ENCODE peak calls at places on chromosomes 16 and 17, in seven cellular contexts. W is H9, Q is Karpas-422, P is A549, R is fibroblast of lung, T is GM23248, F is neural progenitor cell. N is an unnamed sample.

GRCh38 chr17:42865638-42866094 is 14.7 kb downstream of the AOC3 start:
- DNase-seq in F (no peak), Q (no peak), T (no peak), R (no peak), W (no peak), P (no peak), N (no peak)

GRCh38 chr16:86676216-86676800 is 98.0 kb downstream of the FOXL1 start:
- DNase-seq in Q (no peak), F (no peak), W (no peak), R (peak; percentile 64), P (no peak), T (peak; percentile 92), N (no peak)

GRCh38 chr17:77733576-77734296 is 224.8 kb upstream of the TNRC6C start:
- DNase-seq in W (peak; percentile 9), R (no peak), Q (no peak), F (no peak), T (no peak), P (no peak), N (no peak)

GRCh38 chr17:8041249-8041928 is 2.5 kb downstream of the ALOX15B start:
- DNase-seq in W (no peak), R (peak; percentile 88), Q (peak; percentile 86), T (peak; percentile 78), P (peak; percentile 81), F (peak; percentile 72), N (peak; percentile 65)

GRCh38 chr16:30715777-30716445 is 16.9 kb downstream of the SRCAP start:
- DNase-seq in T (peak; percentile 65), R (no peak), W (no peak), Q (no peak), F (no peak), P (no peak), N (no peak)

GRCh38 chr17:20087538-20088250 is 78.5 kb downstream of the SPECC1 start:
- DNase-seq in T (no peak), W (no peak), P (no peak), R (no peak), Q (no peak), F (no peak), N (no peak)

GRCh38 chr16:82329070-82329469 is 159.0 kb upstream of the MPHOSPH6 start:
- DNase-seq in W (no peak), T (no peak), R (no peak), P (no peak), F (no peak), Q (no peak), N (no peak)

GRCh38 chr16:61181982-61182381 is 854.3 kb downstream of the CDH8 start:
- DNase-seq in T (no peak), P (no peak), W (no peak), R (no peak), F (no peak), Q (no peak), N (no peak)

GRCh38 chr17:37107406-37108083 is 158.8 kb downstream of the AATF start:
- DNase-seq in P (no peak), W (peak; percentile 53), R (peak; percentile 18), F (no peak), Q (no peak), T (peak; percentile 57), N (no peak)

GRCh38 chr16:3837851-3838564 is 42.5 kb downstream of the CREBBP start:
- DNase-seq in Q (no peak), W (no peak), P (no peak), R (no peak), F (no peak), T (peak; percentile 49), N (no peak)

GRCh38 chr17:70357196-70357595 is 187.9 kb downstream of the KCNJ2 start:
- DNase-seq in W (no peak), T (no peak), Q (no peak), P (no peak), R (no peak), F (no peak), N (no peak)

GRCh38 chr17:30263552-30264333 is 28.0 kb downstream of the BLMH start:
- DNase-seq in T (peak; percentile 15), R (no peak), Q (no peak), P (no peak), F (no peak), W (no peak), N (peak; percentile 50)

GRCh38 chr17:2243953-2244352 is 59.6 kb downstream of the SMG6 start:
- DNase-seq in P (no peak), F (no peak), W (no peak), R (peak; percentile 55), Q (no peak), T (peak; percentile 61), N (no peak)

GRCh38 chr17:29914819-29915537 is 15.1 kb downstream of the SSH2 start:
- DNase-seq in T (no peak), P (no peak), R (no peak), F (no peak), Q (no peak), W (no peak), N (no peak)

GRCh38 chr16:69554495-69554894 is 11.3 kb upstream of the NFAT5 start:
- DNase-seq in R (no peak), W (no peak), T (no peak), P (no peak), Q (peak; percentile 68), F (no peak), N (no peak)

GRCh38 chr16:64428463-64428862 is 693.4 kb downstream of the CDH11 start:
- DNase-seq in Q (peak; percentile 76), W (no peak), F (no peak), P (no peak), R (peak; percentile 86), T (peak; percentile 62), N (no peak)

GRCh38 chr17:67362173-67362572 is 4.2 kb downstream of the PSMD12 start:
- DNase-seq in T (no peak), Q (no peak), F (no peak), R (no peak), P (no peak), W (no peak), N (no peak)

GRCh38 chr16:50259334-50260205 is 6.8 kb upstream of the ADCY7 start:
- DNase-seq in T (peak; percentile 74), R (peak; percentile 68), F (peak; percentile 71), W (no peak), P (no peak), Q (no peak), N (no peak)

GRCh38 chr16:69133555-69133954 is 1.1 kb downstream of the UTP4 start:
- DNase-seq in W (no peak), R (no peak), P (no peak), F (no peak), Q (no peak), T (no peak), N (no peak)

GRCh38 chr17:31072186-31072585 is 22.6 kb upstream of the NF1 start:
- DNase-seq in W (no peak), R (no peak), P (no peak), Q (no peak), T (peak; percentile 67), F (peak; percentile 63), N (peak; percentile 76)

DNA sequence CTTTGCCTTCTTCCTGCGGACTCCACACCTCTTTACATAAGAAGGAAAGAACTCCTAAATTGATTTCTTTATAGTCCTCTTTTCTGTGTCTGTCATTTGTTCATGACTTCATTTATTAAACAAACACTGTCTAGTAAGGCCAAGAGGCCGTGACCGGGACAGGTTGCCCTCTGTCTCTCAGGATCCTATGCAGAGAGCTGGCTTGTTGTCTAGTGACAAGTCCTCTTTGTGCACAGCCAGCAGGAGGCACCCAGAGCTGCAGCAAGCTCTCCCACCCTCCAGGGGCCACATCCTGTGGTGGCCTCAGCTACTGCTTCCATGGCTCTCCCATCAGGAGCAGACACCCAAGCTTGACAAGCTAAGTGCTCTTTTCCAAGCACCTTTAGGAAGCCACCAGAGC is 50.6 kb downstream of the PLD6 start:
- DNase-seq in P (no peak), F (no peak), T (peak; percentile 29), Q (no peak), R (no peak), W (no peak), N (no peak)
- H3K4me2 ChIP-seq in P (no peak overlapping the region), F (no peak overlapping the region), T (no peak overlapping the region), Q (no peak overlapping the region), R (no peak overlapping the region), W (no peak overlapping the region), N (no peak overlapping the region)

GRCh38 chr17:56910509-56911235 is 3.2 kb downstream of the TRIM25 start:
- DNase-seq in Q (no peak), W (no peak), F (no peak), P (no peak), T (no peak), R (no peak), N (no peak)

GRCh38 chr17:56912105-56912999 is 1.5 kb downstream of the TRIM25 start:
- DNase-seq in Q (peak; percentile 48), P (no peak), R (peak; percentile 42), W (no peak), T (peak; percentile 66), F (no peak), N (no peak)

GRCh38 chr17:56913867-56914640 is at the start of gene TRIM25:
- DNase-seq in F (peak; percentile 88), T (peak; percentile 96), P (peak; percentile 98), R (peak; percentile 88), W (peak; percentile 96), Q (peak; percentile 95), N (peak; percentile 90)

GRCh38 chr17:56914641-56915263 is 903 bp upstream of the TRIM25 start:
- DNase-seq in F (no peak), R (no peak), W (no peak), P (no peak), T (no peak), Q (peak; percentile 50), N (no peak)

GRCh38 chr17:56913000-56913866 is 616 bp downstream of the TRIM25 start:
- DNase-seq in F (peak; percentile 59), P (no peak), Q (peak; percentile 47), T (peak; percentile 58), R (no peak), W (peak; percentile 79), N (peak; percentile 35)
- H3K4me1 ChIP-seq in F (peaks cover 8% of the 10 kb centered on the region), P (peaks cover 46% of the 10 kb centered on the region), Q (peaks cover 67% of the 10 kb centered on the region), T (peaks cover 30% of the 10 kb centered on the region), R (peaks cover 8% of the 10 kb centered on the region), W (no peaks in the 10 kb centered on the region), N (no peaks in the 10 kb centered on the region)

DNA sequence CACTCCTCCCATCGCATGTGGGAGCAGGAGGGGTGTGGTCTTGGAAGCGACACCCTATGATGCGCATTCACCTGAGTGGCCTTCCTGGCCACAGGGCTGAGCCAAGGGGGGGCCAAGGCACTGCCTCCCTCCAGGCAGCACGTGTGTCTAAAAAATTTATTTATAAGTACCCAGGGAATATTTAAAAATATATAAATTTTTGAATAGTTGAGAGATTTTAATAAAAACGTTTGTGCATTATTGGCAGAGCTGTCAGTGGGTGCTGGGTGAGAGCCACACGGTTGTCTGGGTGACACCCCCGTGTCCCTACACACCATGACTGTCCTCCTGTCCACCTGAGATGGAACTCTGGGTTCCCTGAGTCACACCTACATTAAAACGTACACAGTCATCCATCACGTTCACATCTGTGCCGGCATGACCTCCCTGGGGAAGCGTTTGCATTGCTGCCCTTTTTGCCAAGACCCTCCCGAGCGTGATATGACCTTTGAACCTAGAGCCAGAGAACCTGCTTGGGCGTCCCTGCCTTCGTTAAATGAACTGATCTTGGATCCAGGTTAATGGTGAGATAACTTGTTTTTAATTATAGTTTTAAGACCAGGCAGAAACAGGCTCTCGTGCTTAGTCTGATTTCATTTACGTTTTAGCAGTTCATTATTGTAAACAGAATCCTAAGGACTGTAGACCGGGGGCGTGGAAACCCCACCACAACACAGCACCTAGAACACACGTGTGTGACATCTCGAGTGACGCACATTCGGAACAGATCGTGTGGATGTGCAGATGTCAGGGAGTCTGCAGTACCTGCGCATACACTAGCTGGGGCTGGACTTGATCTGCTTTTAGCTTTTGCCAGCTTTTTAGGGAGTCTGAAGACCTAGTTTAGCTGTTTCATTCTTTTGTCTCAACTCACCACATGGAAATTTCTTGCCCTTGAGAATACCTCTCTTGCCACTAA is 192.8 kb upstream of the CHMP6 start:
- DNase-seq in T (no peak), P (no peak), W (peak; percentile 10), F (no peak), Q (no peak), R (no peak), N (no peak)
- H3K4me2 ChIP-seq in T (no peak overlapping the region), P (no peak overlapping the region), W (no peak overlapping the region), F (no peak overlapping the region), Q (no peak overlapping the region), R (no peak overlapping the region), N (no peak overlapping the region)

GRCh38 chr16:48961546-48961945 is 320.1 kb downstream of the CBLN1 start:
- DNase-seq in W (no peak), F (no peak), T (no peak), Q (no peak), P (no peak), R (no peak), N (no peak)
- H3K4me1 ChIP-seq in W (no peaks in the 10 kb centered on the region), F (no peaks in the 10 kb centered on the region), T (peaks cover 20% of the 10 kb centered on the region), Q (no peaks in the 10 kb centered on the region), P (peaks cover 18% of the 10 kb centered on the region), R (peaks cover 26% of the 10 kb centered on the region), N (no peaks in the 10 kb centered on the region)

N was measured in mesendoderm.